ENCODE peak calls at places on chromosomes 3 and 15, in eight cellular contexts. T, B, F, Y, A, I, X and S are unnamed samples.

GRCh38 chr3:46098319-46098761 is 71.1 kb upstream of the XCR1 start:
- DNase-seq in T (no peak), B (no peak), F (no peak), Y (no peak), A (no peak), I (no peak), X (peak; percentile 33), S (no peak)

GRCh38 chr3:126009181-126009580 is 40.2 kb downstream of the ROPN1B start:
- DNase-seq in T (no peak), B (no peak), F (no peak), Y (no peak), A (no peak), I (no peak), X (no peak), S (no peak)

GRCh38 chr3:99751649-99752048 is 66.0 kb upstream of the CMSS1 start:
- DNase-seq in T (no peak), B (no peak), F (no peak), Y (no peak), A (no peak), I (no peak), X (peak; percentile 86), S (no peak)

GRCh38 chr3:194167480-194167862 is 31.5 kb downstream of the HES1 start:
- DNase-seq in T (no peak), B (no peak), F (no peak), Y (no peak), A (no peak), I (no peak), X (no peak), S (no peak)

GRCh38 chr3:112752092-112752512 is 94.6 kb downstream of the CD200R1L start:
- DNase-seq in T (no peak), B (no peak), F (no peak), Y (no peak), A (peak; percentile 55), I (peak; percentile 81), X (no peak), S (peak; percentile 64)

GRCh38 chr3:2968475-2968874 is 141.7 kb downstream of the IL5RA start:
- DNase-seq in T (no peak), B (no peak), F (no peak), Y (no peak), A (no peak), I (no peak), X (no peak), S (no peak)

GRCh38 chr3:166199491-166199890 is 362.3 kb upstream of the BCHE start:
- DNase-seq in T (no peak), B (no peak), F (no peak), Y (no peak), A (no peak), I (no peak), X (no peak), S (no peak)

GRCh38 chr3:49004352-49005297 is 2.6 kb upstream of the WDR6 start:
- DNase-seq in T (no peak), B (no peak), F (no peak), Y (no peak), A (peak; percentile 47), I (no peak), X (no peak), S (peak; percentile 16)

GRCh38 chr15:95174880-95175279 is 943.5 kb downstream of the MCTP2 start:
- DNase-seq in T (no peak), B (no peak), F (no peak), Y (no peak), A (no peak), I (no peak), X (peak; percentile 43), S (no peak)

GRCh38 chr15:86690566-86690965 is 610.9 kb downstream of the AGBL1 start:
- DNase-seq in T (no peak), B (no peak), F (no peak), Y (no peak), A (no peak), I (no peak), X (peak; percentile 15), S (peak; percentile 8)

GRCh38 chr15:46854559-46854958 is 862.7 kb upstream of the SEMA6D start:
- DNase-seq in T (no peak), B (no peak), F (no peak), Y (no peak), A (no peak), I (no peak), X (no peak), S (no peak)

GRCh38 chr15:90086868-90087268 is 15.4 kb downstream of the IDH2 start:
- DNase-seq in T (no peak), B (peak; percentile 66), F (peak; percentile 36), Y (peak; percentile 74), A (no peak), I (peak; percentile 68), X (peak; percentile 68), S (peak; percentile 85)

GRCh38 chr3:67381667-67382272 is 272.6 kb downstream of the SUCLG2 start:
- DNase-seq in T (no peak), B (peak; percentile 33), F (peak; percentile 48), Y (peak; percentile 8), A (peak; percentile 5), I (peak; percentile 15), X (peak; percentile 33), S (peak; percentile 30)

GRCh38 chr3:59406943-59407342 is 357.1 kb upstream of the CFAP20DC start:
- DNase-seq in T (no peak), B (no peak), F (no peak), Y (no peak), A (no peak), I (no peak), X (no peak), S (no peak)